ENCODE peak calls at places on chromosome 6, in four cellular contexts. R, L, P and I are unnamed samples. For H3K27me3, the result is how much of the 10 kb centered on the place peaks cover.

GRCh38 chr6:85436408-85436807 is 13.5 kb upstream of the NT5E start:
- DNase-seq in R (no peak), L (no peak), P (no peak), I (no peak)

GRCh38 chr6:160419488-160419887 is 71.3 kb downstream of the SLC22A3 start:
- DNase-seq in R (no peak), L (no peak), P (no peak), I (no peak)

GRCh38 chr6:17705778-17706579 is 746 bp downstream of the NUP153 start:
- DNase-seq in R (no peak), L (peak), P (no peak), I (peak)

GRCh38 chr6:72525821-72526550 is 95.9 kb upstream of the KCNQ5 start:
- DNase-seq in R (no peak), L (no peak), P (no peak), I (no peak)

GRCh38 chr6:36666726-36667591 is 11.6 kb upstream of the CDKN1A start:
- DNase-seq in R (peak), L (peak), P (no peak), I (peak)

GRCh38 chr6:19731286-19731685 is 105.9 kb upstream of the ID4 start:
- DNase-seq in R (peak), L (no peak), P (no peak), I (no peak)

GRCh38 chr6:45432944-45433343 is 55.2 kb upstream of the SUPT3H start:
- DNase-seq in R (no peak), L (no peak), P (no peak), I (no peak)

GRCh38 chr6:3438190-3439167 is 18.4 kb downstream of the SLC22A23 start:
- DNase-seq in R (no peak), L (no peak), P (no peak), I (no peak)

GRCh38 chr6:54879188-54879985 is 32.8 kb downstream of the FAM83B start:
- DNase-seq in R (no peak), L (no peak), P (no peak), I (no peak)

GRCh38 chr6:4941782-4942672 is 61.8 kb downstream of the RPP40 start:
- DNase-seq in R (peak), L (peak), P (no peak), I (peak)

GRCh38 chr6:5994999-5995698 is 11.6 kb downstream of the NRN1 start:
- DNase-seq in R (no peak), L (no peak), P (no peak), I (no peak)

GRCh38 chr6:5997420-5998093 is 9.2 kb downstream of the NRN1 start:
- DNase-seq in R (no peak), L (peak), P (no peak), I (no peak)

GRCh38 chr6:5998236-5998635 is 8.5 kb downstream of the NRN1 start:
- DNase-seq in R (no peak), L (no peak), P (no peak), I (no peak)

GRCh38 chr6:5995705-5996686 is 10.7 kb downstream of the NRN1 start:
- DNase-seq in R (no peak), L (peak), P (no peak), I (no peak)

DNA sequence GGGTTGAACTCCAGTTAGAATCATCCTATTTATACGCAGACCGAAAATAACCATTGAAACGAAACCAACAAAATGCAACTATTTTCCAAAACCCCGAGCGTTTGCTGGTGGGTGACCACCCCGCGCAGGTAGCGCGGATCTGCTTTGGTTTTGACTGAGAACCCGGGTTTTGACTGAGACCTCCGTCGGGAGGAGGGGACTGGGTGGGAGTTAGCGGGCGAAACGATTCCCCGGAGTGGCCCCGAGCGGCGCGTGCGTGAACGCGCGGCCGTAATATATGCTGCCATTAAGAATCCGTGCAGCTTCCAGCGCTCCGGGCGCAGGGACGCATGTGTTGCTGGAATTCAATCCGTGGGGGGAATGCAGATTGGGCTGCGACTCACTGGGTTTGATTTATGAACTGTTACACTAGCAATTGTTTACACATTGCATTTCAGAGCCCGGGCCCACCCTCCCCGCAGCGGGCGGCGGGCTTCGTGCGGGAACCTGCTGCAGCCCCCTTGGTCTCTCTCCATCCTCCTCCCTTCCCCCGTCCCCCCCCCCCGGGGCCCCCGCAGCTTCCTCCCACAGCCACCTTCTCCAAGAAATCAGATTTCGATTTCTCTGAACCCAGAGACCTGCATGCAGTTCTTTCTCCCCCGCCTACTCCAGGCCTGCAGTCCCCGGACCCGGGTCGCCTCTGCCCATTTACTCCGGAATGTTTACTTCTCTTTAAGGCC is 9.9 kb downstream of the NRN1 start:
- DNase-seq in R (no peak), L (no peak), P (no peak), I (no peak)
- H3K27me3 ChIP-seq in R (under half), L (half or more), P (half or more), I (under half)

GRCh38 chr6:53794073-53794719 is 609 bp upstream of the LRRC1 start:
- DNase-seq in R (peak), L (peak), P (no peak), I (no peak)

GRCh38 chr6:53794720-53795253 is at the start of gene LRRC1:
- DNase-seq in R (peak), L (peak), P (peak), I (peak)

GRCh38 chr6:53793318-53793975 is 1.4 kb upstream of the LRRC1 start:
- DNase-seq in R (peak), L (peak), P (no peak), I (peak)

GRCh38 chr6:53792016-53792415 is 2.8 kb upstream of the LRRC1 start:
- DNase-seq in R (no peak), L (no peak), P (no peak), I (no peak)

GRCh38 chr6:53792973-53793317 is 1.9 kb upstream of the LRRC1 start:
- DNase-seq in R (no peak), L (no peak), P (no peak), I (no peak)
- H3K4me3 ChIP-seq in R (peak), L (no peak), P (peak), I (no peak)

DNA sequence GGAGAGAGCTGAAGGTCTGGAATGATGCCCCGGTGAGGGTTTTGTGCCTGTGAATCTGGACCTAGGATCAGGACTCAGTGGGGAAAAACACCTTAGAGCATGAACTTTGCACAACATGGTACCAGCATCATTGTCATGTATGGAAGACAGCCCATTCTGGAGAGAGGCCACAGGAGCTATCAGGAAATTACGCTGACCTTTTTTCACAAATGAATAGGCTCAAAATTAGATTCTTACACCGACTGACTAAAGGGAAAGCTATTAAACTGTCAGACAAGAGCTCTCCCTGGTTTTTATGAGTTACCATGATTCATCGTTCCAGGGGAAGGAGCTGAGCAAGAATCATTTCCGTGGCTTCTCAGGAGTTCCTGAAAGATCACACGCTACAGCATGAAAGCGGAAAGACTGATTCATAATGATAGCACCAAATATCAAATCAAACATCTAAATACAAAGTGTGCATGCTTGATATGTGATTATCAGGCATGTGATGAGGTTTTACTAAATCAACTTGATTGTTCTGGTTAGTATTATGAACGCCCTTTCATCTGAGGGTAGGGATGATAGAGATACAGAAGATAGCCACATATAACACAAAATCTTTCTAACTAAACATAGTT is 224.9 kb upstream of the SMLR1 start:
- DNase-seq in R (peak), L (no peak), P (no peak), I (no peak)
- H3K27me3 ChIP-seq in R (under half), L (under half), P (under half), I (under half)

DNA sequence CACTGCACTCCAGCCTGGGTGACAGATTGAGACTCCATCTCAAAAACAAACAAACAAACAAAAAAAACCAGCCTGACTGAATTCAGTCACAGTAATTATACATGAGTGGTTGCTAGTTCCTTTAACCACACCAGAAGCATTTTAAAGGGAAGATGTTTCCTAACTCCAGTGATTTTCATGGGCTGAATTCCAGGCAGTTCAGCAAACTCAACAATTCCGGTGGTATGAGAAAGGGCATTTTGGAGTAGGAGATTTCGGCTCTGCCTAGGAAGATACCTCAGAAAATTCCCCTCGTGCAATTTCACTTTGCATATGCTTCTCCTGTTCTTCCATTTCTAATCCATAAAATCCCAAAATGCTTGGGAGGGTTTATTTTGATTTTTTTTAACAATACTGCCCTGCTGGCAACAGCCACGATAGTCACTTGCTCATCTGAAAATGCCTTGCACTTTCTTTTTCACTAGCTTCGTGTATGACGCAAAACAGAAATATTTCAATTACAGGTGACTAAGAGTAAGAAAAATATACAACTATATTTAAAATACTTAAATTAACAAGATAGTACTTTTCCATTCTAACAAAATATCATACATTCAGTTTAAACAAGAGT is 48.3 kb upstream of the IPCEF1 start:
- DNase-seq in R (no peak), L (no peak), P (no peak), I (no peak)
- H3K4me3 ChIP-seq in R (no peak), L (no peak), P (no peak), I (no peak)

GRCh38 chr6:127120787-127121636 is 2.5 kb downstream of the RSPO3 start:
- DNase-seq in R (peak), L (peak), P (no peak), I (peak)

GRCh38 chr6:127119361-127120108 is 1.1 kb downstream of the RSPO3 start:
- DNase-seq in R (no peak), L (no peak), P (no peak), I (peak)

GRCh38 chr6:127118505-127119360 is at the start of gene RSPO3:
- DNase-seq in R (no peak), L (no peak), P (no peak), I (peak)

GRCh38 chr6:127121637-127121960 is 3.1 kb downstream of the RSPO3 start:
- DNase-seq in R (no peak), L (no peak), P (no peak), I (no peak)

DNA sequence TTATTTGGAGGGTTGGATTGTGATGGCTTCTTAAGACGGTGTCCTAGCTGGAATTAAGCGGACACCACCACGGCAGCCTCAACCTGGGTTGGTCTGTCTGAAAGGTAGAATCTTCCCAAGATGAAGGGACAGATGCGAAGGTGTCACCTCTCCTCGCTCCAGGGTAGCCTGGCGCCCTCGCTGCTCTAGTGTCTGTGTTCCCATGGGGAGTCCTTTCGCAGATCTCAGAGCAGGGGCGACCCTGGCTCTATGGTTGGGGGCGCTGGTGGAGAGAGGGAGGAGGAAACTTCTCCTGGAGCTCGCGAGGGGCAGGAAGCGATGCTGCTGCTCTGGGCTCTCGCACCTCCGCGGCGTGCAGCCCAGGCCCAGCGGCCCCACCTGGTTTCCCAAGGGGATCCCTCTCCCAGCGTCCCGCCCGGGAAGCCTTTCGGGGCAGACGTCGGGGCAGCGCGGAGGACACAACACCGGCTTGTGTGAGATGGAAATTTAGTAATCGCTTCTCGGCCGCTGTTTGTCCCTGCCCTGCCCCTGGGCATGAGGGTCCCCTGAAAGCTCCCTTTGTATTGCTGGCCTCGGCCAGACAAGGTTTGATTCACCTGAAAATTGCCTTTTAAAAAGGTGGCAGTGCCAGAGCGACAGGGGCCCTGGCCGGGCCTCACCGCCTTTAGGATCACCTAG is 1.8 kb downstream of the RSPO3 start:
- DNase-seq in R (no peak), L (no peak), P (no peak), I (peak)
- H3K27me3 ChIP-seq in R (under half), L (under half), P (half or more), I (under half)

DNA sequence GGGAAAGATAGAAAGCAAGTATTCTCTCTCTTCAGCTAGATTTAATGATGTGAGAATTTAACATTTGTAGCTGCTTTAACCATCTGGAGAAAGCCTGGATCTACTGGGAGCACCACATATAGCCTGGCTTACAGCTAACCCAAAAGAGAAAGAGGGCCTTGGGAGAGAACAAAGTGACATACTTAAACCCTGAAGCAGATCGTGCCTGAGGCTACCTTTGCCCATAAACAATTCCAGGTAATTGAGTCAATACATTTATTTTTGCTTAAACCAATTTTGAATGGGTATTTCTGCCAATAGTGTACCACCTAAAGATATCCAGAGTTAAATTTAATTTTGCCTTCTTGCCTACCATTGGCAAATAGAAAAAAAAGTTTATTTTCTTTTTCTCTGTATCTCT is 103.4 kb upstream of the HIVEP1 start:
- DNase-seq in R (no peak), L (no peak), P (no peak), I (no peak)
- H3K4me3 ChIP-seq in R (no peak), L (no peak), P (no peak), I (no peak)

GRCh38 chr6:169624785-169625184 is 77.0 kb downstream of the WDR27 start:
- DNase-seq in R (no peak), L (no peak), P (no peak), I (no peak)

GRCh38 chr6:169622618-169623017 is 79.2 kb downstream of the WDR27 start:
- DNase-seq in R (no peak), L (no peak), P (no peak), I (no peak)

GRCh38 chr6:169621311-169621710 is 80.5 kb downstream of the WDR27 start:
- DNase-seq in R (no peak), L (no peak), P (no peak), I (no peak)

GRCh38 chr6:169623975-169624374 is 77.9 kb downstream of the WDR27 start:
- DNase-seq in R (no peak), L (no peak), P (no peak), I (no peak)

GRCh38 chr6:169623343-169623742 is 78.5 kb downstream of the WDR27 start:
- DNase-seq in R (no peak), L (no peak), P (no peak), I (no peak)
- H3K27me3 ChIP-seq in R (under half), L (under half), P (under half), I (under half)

GRCh38 chr6:25570608-25571007 is 81.4 kb upstream of the SCGN start:
- DNase-seq in R (no peak), L (no peak), P (no peak), I (no peak)
- H3K4me3 ChIP-seq in R (no peak), L (no peak), P (no peak), I (no peak)